ENCODE peak calls at places on chromosomes 3 and 15, in six cellular contexts. One of them, this sample, is unnamed.

GRCh38 chr3:79139395-79140060 is 628.3 kb downstream of the ROBO1 start:
- DNase-seq in stimulated activated CD8-positive, alpha-beta memory T cell treated with anti-CD3 and anti-CD28 coated beads, Interleukin-7, amount 100 ng/mL, for 24 hours: no peak
- DNase-seq in stimulated activated CD4-positive, alpha-beta T cell treated with anti-CD3 and anti-CD28 coated beads, Interleukin-4, amount 100 ng/mL, for 48 hours: no peak
- DNase-seq in Caki2: no peak
- DNase-seq in AG10803: peak
- DNase-seq in body of pancreas: no peak
- DNase-seq in this sample: no peak

GRCh38 chr3:39361252-39361927 is 21.8 kb upstream of the SLC25A38 start:
- DNase-seq in stimulated activated CD4-positive, alpha-beta T cell treated with anti-CD3 and anti-CD28 coated beads, Interleukin-4, amount 100 ng/mL, for 48 hours: peak
- DNase-seq in AG10803: no peak
- DNase-seq in body of pancreas: no peak
- DNase-seq in stimulated activated CD8-positive, alpha-beta memory T cell treated with anti-CD3 and anti-CD28 coated beads, Interleukin-7, amount 100 ng/mL, for 24 hours: peak
- DNase-seq in Caki2: no peak
- DNase-seq in this sample: no peak

GRCh38 chr3:47824541-47825473 is 21.9 kb downstream of the DHX30 start:
- DNase-seq in body of pancreas: peak
- DNase-seq in stimulated activated CD8-positive, alpha-beta memory T cell treated with anti-CD3 and anti-CD28 coated beads, Interleukin-7, amount 100 ng/mL, for 24 hours: peak
- DNase-seq in stimulated activated CD4-positive, alpha-beta T cell treated with anti-CD3 and anti-CD28 coated beads, Interleukin-4, amount 100 ng/mL, for 48 hours: peak
- DNase-seq in Caki2: peak
- DNase-seq in AG10803: peak
- DNase-seq in this sample: peak

GRCh38 chr15:29818141-29818540 is 4.1 kb downstream of the TJP1 start:
- DNase-seq in stimulated activated CD8-positive, alpha-beta memory T cell treated with anti-CD3 and anti-CD28 coated beads, Interleukin-7, amount 100 ng/mL, for 24 hours: no peak
- DNase-seq in stimulated activated CD4-positive, alpha-beta T cell treated with anti-CD3 and anti-CD28 coated beads, Interleukin-4, amount 100 ng/mL, for 48 hours: no peak
- DNase-seq in Caki2: peak
- DNase-seq in AG10803: no peak
- DNase-seq in body of pancreas: no peak
- DNase-seq in this sample: no peak

GRCh38 chr3:138493804-138494606 is 59.6 kb downstream of the ESYT3 start:
- DNase-seq in Caki2: no peak
- DNase-seq in stimulated activated CD4-positive, alpha-beta T cell treated with anti-CD3 and anti-CD28 coated beads, Interleukin-4, amount 100 ng/mL, for 48 hours: no peak
- DNase-seq in body of pancreas: no peak
- DNase-seq in AG10803: peak
- DNase-seq in stimulated activated CD8-positive, alpha-beta memory T cell treated with anti-CD3 and anti-CD28 coated beads, Interleukin-7, amount 100 ng/mL, for 24 hours: no peak
- DNase-seq in this sample: no peak

GRCh38 chr15:85821545-85821944 is 26.8 kb upstream of the KLHL25 start:
- DNase-seq in AG10803: no peak
- DNase-seq in stimulated activated CD8-positive, alpha-beta memory T cell treated with anti-CD3 and anti-CD28 coated beads, Interleukin-7, amount 100 ng/mL, for 24 hours: no peak
- DNase-seq in stimulated activated CD4-positive, alpha-beta T cell treated with anti-CD3 and anti-CD28 coated beads, Interleukin-4, amount 100 ng/mL, for 48 hours: no peak
- DNase-seq in body of pancreas: no peak
- DNase-seq in Caki2: no peak
- DNase-seq in this sample: no peak

GRCh38 chr3:185549111-185549510 is 3.3 kb downstream of the LIPH start:
- DNase-seq in stimulated activated CD8-positive, alpha-beta memory T cell treated with anti-CD3 and anti-CD28 coated beads, Interleukin-7, amount 100 ng/mL, for 24 hours: no peak
- DNase-seq in stimulated activated CD4-positive, alpha-beta T cell treated with anti-CD3 and anti-CD28 coated beads, Interleukin-4, amount 100 ng/mL, for 48 hours: no peak
- DNase-seq in body of pancreas: peak
- DNase-seq in Caki2: peak
- DNase-seq in AG10803: peak
- DNase-seq in this sample: no peak

GRCh38 chr3:16240229-16241023 is 24.3 kb downstream of the DPH3 start:
- DNase-seq in AG10803: peak
- DNase-seq in Caki2: no peak
- DNase-seq in body of pancreas: no peak
- DNase-seq in stimulated activated CD8-positive, alpha-beta memory T cell treated with anti-CD3 and anti-CD28 coated beads, Interleukin-7, amount 100 ng/mL, for 24 hours: no peak
- DNase-seq in stimulated activated CD4-positive, alpha-beta T cell treated with anti-CD3 and anti-CD28 coated beads, Interleukin-4, amount 100 ng/mL, for 48 hours: no peak
- DNase-seq in this sample: no peak

GRCh38 chr15:45372032-45372995 is 6.0 kb downstream of the GATM start:
- DNase-seq in AG10803: no peak
- DNase-seq in stimulated activated CD8-positive, alpha-beta memory T cell treated with anti-CD3 and anti-CD28 coated beads, Interleukin-7, amount 100 ng/mL, for 24 hours: no peak
- DNase-seq in Caki2: no peak
- DNase-seq in body of pancreas: no peak
- DNase-seq in stimulated activated CD4-positive, alpha-beta T cell treated with anti-CD3 and anti-CD28 coated beads, Interleukin-4, amount 100 ng/mL, for 48 hours: no peak
- DNase-seq in this sample: no peak

GRCh38 chr15:79430901-79431635 is 1.1 kb upstream of the MINAR1 start:
- DNase-seq in stimulated activated CD8-positive, alpha-beta memory T cell treated with anti-CD3 and anti-CD28 coated beads, Interleukin-7, amount 100 ng/mL, for 24 hours: no peak
- DNase-seq in Caki2: no peak
- DNase-seq in body of pancreas: no peak
- DNase-seq in stimulated activated CD4-positive, alpha-beta T cell treated with anti-CD3 and anti-CD28 coated beads, Interleukin-4, amount 100 ng/mL, for 48 hours: no peak
- DNase-seq in AG10803: peak
- DNase-seq in this sample: no peak

GRCh38 chr15:82944038-82944437 is 8.5 kb downstream of the HOMER2 start:
- DNase-seq in stimulated activated CD4-positive, alpha-beta T cell treated with anti-CD3 and anti-CD28 coated beads, Interleukin-4, amount 100 ng/mL, for 48 hours: no peak
- DNase-seq in Caki2: no peak
- DNase-seq in body of pancreas: no peak
- DNase-seq in stimulated activated CD8-positive, alpha-beta memory T cell treated with anti-CD3 and anti-CD28 coated beads, Interleukin-7, amount 100 ng/mL, for 24 hours: no peak
- DNase-seq in AG10803: no peak
- DNase-seq in this sample: no peak

GRCh38 chr3:100665230-100665629 is 44.1 kb upstream of the TFG start:
- DNase-seq in stimulated activated CD4-positive, alpha-beta T cell treated with anti-CD3 and anti-CD28 coated beads, Interleukin-4, amount 100 ng/mL, for 48 hours: no peak
- DNase-seq in body of pancreas: no peak
- DNase-seq in stimulated activated CD8-positive, alpha-beta memory T cell treated with anti-CD3 and anti-CD28 coated beads, Interleukin-7, amount 100 ng/mL, for 24 hours: no peak
- DNase-seq in Caki2: no peak
- DNase-seq in AG10803: no peak
- DNase-seq in this sample: no peak

GRCh38 chr15:81783076-81783475 is 262.7 kb downstream of the MEX3B start:
- DNase-seq in body of pancreas: no peak
- DNase-seq in stimulated activated CD8-positive, alpha-beta memory T cell treated with anti-CD3 and anti-CD28 coated beads, Interleukin-7, amount 100 ng/mL, for 24 hours: no peak
- DNase-seq in stimulated activated CD4-positive, alpha-beta T cell treated with anti-CD3 and anti-CD28 coated beads, Interleukin-4, amount 100 ng/mL, for 48 hours: no peak
- DNase-seq in Caki2: no peak
- DNase-seq in AG10803: no peak
- DNase-seq in this sample: no peak

GRCh38 chr3:61663728-61664492 is 102.5 kb downstream of the PTPRG start:
- DNase-seq in AG10803: peak
- DNase-seq in stimulated activated CD4-positive, alpha-beta T cell treated with anti-CD3 and anti-CD28 coated beads, Interleukin-4, amount 100 ng/mL, for 48 hours: no peak
- DNase-seq in Caki2: peak
- DNase-seq in body of pancreas: no peak
- DNase-seq in stimulated activated CD8-positive, alpha-beta memory T cell treated with anti-CD3 and anti-CD28 coated beads, Interleukin-7, amount 100 ng/mL, for 24 hours: no peak
- DNase-seq in this sample: peak

GRCh38 chr3:184229424-184230080 is at the start of gene VWA5B2:
- DNase-seq in stimulated activated CD4-positive, alpha-beta T cell treated with anti-CD3 and anti-CD28 coated beads, Interleukin-4, amount 100 ng/mL, for 48 hours: peak
- DNase-seq in stimulated activated CD8-positive, alpha-beta memory T cell treated with anti-CD3 and anti-CD28 coated beads, Interleukin-7, amount 100 ng/mL, for 24 hours: peak
- DNase-seq in body of pancreas: peak
- DNase-seq in AG10803: peak
- DNase-seq in Caki2: peak
- DNase-seq in this sample: peak